ENCODE peak calls at places on chromosome X, in eight cellular contexts. One of them, this sample, is unnamed.

GRCh38 chrX:129641941-129642340 is 12.8 kb downstream of the APLN start:
- DNase-seq in pancreas: no peak
- DNase-seq in transverse colon: no peak
- DNase-seq in adrenal gland: no peak
- DNase-seq in ovary: no peak
- DNase-seq in GM23338: no peak
- DNase-seq in left lung: no peak
- DNase-seq in IMR-90: peak; percentile 51
- DNase-seq in this sample: no peak

GRCh38 chrX:151184705-151185104 is 8.3 kb downstream of the GPR50 start:
- DNase-seq in pancreas: no peak
- DNase-seq in transverse colon: no peak
- DNase-seq in adrenal gland: no peak
- DNase-seq in ovary: no peak
- DNase-seq in GM23338: no peak
- DNase-seq in left lung: no peak
- DNase-seq in IMR-90: no peak
- DNase-seq in this sample: no peak

GRCh38 chrX:103211012-103211715 is 3.7 kb upstream of the BEX4 start:
- DNase-seq in pancreas: no peak
- DNase-seq in transverse colon: peak; percentile 38
- DNase-seq in adrenal gland: peak; percentile 24
- DNase-seq in ovary: no peak
- DNase-seq in GM23338: peak; percentile 76
- DNase-seq in left lung: no peak
- DNase-seq in IMR-90: peak; percentile 34
- DNase-seq in this sample: no peak

GRCh38 chrX:133794151-133794550 is 191.2 kb downstream of the GPC3 start:
- DNase-seq in pancreas: no peak
- DNase-seq in transverse colon: no peak
- DNase-seq in adrenal gland: no peak
- DNase-seq in ovary: no peak
- DNase-seq in GM23338: no peak
- DNase-seq in left lung: no peak
- DNase-seq in IMR-90: no peak
- DNase-seq in this sample: no peak

GRCh38 chrX:35842657-35843056 is 44.5 kb downstream of the MAGEB16 start:
- DNase-seq in pancreas: no peak
- DNase-seq in transverse colon: no peak
- DNase-seq in adrenal gland: no peak
- DNase-seq in ovary: no peak
- DNase-seq in GM23338: peak; percentile 1
- DNase-seq in left lung: no peak
- DNase-seq in IMR-90: no peak
- DNase-seq in this sample: no peak

GRCh38 chrX:24828600-24828999 is 134.9 kb downstream of the POLA1 start:
- DNase-seq in pancreas: no peak
- DNase-seq in transverse colon: no peak
- DNase-seq in adrenal gland: no peak
- DNase-seq in ovary: no peak
- DNase-seq in GM23338: no peak
- DNase-seq in left lung: no peak
- DNase-seq in IMR-90: no peak
- DNase-seq in this sample: no peak

GRCh38 chrX:119696251-119696890 is 3.4 kb upstream of the SEPTIN6 start:
- DNase-seq in pancreas: no peak
- DNase-seq in transverse colon: no peak
- DNase-seq in adrenal gland: no peak
- DNase-seq in ovary: no peak
- DNase-seq in GM23338: no peak
- DNase-seq in left lung: no peak
- DNase-seq in IMR-90: no peak
- DNase-seq in this sample: no peak

GRCh38 chrX:63434665-63435064 is 83.5 kb upstream of the SPIN4 start:
- DNase-seq in pancreas: no peak
- DNase-seq in transverse colon: peak; percentile 55
- DNase-seq in adrenal gland: no peak
- DNase-seq in ovary: no peak
- DNase-seq in GM23338: peak; percentile 48
- DNase-seq in left lung: no peak
- DNase-seq in IMR-90: peak; percentile 22
- DNase-seq in this sample: no peak

GRCh38 chrX:132622130-132622529 is 133.3 kb upstream of the MBNL3 start:
- DNase-seq in pancreas: no peak
- DNase-seq in transverse colon: no peak
- DNase-seq in adrenal gland: peak; percentile 14
- DNase-seq in ovary: no peak
- DNase-seq in GM23338: no peak
- DNase-seq in left lung: no peak
- DNase-seq in IMR-90: peak; percentile 35
- DNase-seq in this sample: no peak

GRCh38 chrX:1481636-1482529 is 29.2 kb upstream of the ASMTL start:
- DNase-seq in pancreas: no peak
- DNase-seq in transverse colon: peak; percentile 72
- DNase-seq in adrenal gland: peak; percentile 67
- DNase-seq in ovary: peak; percentile 63
- DNase-seq in GM23338: peak; percentile 88
- DNase-seq in left lung: no peak
- DNase-seq in IMR-90: peak; percentile 76
- DNase-seq in this sample: peak; percentile 34

GRCh38 chrX:4315891-4316290 is 602.4 kb upstream of the PRKX start:
- DNase-seq in pancreas: no peak
- DNase-seq in transverse colon: no peak
- DNase-seq in adrenal gland: no peak
- DNase-seq in ovary: no peak
- DNase-seq in GM23338: no peak
- DNase-seq in left lung: no peak
- DNase-seq in IMR-90: no peak
- DNase-seq in this sample: no peak

GRCh38 chrX:143781103-143781502 is 60.6 kb upstream of the SPANXN2 start:
- DNase-seq in pancreas: no peak
- DNase-seq in transverse colon: no peak
- DNase-seq in adrenal gland: no peak
- DNase-seq in ovary: no peak
- DNase-seq in GM23338: no peak
- DNase-seq in left lung: no peak
- DNase-seq in IMR-90: no peak
- DNase-seq in this sample: no peak

DNA sequence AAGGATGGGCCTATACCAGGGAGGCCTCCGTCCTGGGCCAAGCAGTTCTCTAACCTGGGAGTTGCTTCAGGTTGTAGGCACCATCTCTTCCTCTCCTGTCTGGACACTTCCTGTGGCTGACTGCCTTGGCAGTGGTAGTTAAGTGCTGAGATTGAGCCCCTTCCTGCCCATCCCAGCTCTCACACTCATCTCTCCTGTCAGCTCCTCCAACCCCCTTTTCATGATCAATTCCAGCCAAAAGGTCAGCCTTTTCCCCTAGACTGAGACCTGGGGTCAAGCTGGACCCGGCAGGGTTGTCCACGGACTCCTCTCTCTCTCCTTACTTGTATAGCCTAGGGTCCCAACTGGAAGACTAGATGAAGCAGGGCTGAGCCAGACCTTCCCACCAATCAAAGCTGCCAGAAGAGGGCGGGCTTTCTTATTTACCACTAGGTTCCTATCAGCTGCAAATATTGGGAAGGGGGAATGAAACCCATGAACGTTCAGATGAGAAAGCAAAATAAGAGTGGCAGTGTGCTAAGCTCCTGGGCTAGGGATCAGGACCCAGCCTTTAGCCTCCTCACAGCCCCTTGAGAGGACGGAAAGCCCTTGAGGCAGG is 34.5 kb downstream of the KDM5C start:
- DNase-seq in pancreas: no peak
- DNase-seq in transverse colon: no peak
- DNase-seq in adrenal gland: no peak
- DNase-seq in ovary: no peak
- DNase-seq in GM23338: peak; percentile 67
- DNase-seq in left lung: no peak
- DNase-seq in IMR-90: no peak
- DNase-seq in this sample: no peak
- TF ChIP-seq CTCF in pancreas: no peak
- TF ChIP-seq CTCF in transverse colon: no peak
- TF ChIP-seq CTCF in adrenal gland: no peak
- TF ChIP-seq CTCF in ovary: no peak
- TF ChIP-seq CTCF in GM23338: peak; percentile 59
- TF ChIP-seq CTCF in left lung: no peak
- TF ChIP-seq CTCF in IMR-90: peak; percentile 11
- TF ChIP-seq CTCF in this sample: no peak

DNA sequence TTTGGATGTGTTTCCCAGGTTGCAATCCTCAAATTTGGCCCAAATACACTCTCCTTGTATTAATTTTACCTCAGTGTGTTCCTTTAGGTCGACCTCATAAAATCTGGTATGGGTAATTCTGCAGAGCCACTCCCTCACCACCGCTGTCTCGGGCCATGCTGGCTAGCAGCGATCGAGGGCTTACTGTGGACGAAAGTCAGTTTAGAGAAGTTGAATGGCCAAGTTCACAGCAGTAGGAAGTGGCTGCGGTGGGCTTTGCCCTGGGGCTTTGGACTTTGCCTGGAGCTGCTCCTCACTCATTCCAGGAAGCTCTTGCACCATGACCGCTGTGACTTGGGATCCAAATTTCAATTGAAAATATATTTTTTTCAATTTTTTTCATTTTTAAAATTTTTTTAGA is 19.6 kb downstream of the TMEM187 start:
- DNase-seq in pancreas: no peak
- DNase-seq in transverse colon: no peak
- DNase-seq in adrenal gland: no peak
- DNase-seq in ovary: no peak
- DNase-seq in GM23338: no peak
- DNase-seq in left lung: no peak
- DNase-seq in IMR-90: no peak
- DNase-seq in this sample: no peak
- H3K4me1 ChIP-seq in pancreas: no peaks in the 10 kb centered on the region
- H3K4me1 ChIP-seq in transverse colon: no peaks in the 10 kb centered on the region
- H3K4me1 ChIP-seq in adrenal gland: no peaks in the 10 kb centered on the region
- H3K4me1 ChIP-seq in ovary: no peaks in the 10 kb centered on the region
- H3K4me1 ChIP-seq in GM23338: no peaks in the 10 kb centered on the region
- H3K4me1 ChIP-seq in left lung: peaks cover 6% of the 10 kb centered on the region
- H3K4me1 ChIP-seq in IMR-90: no peaks in the 10 kb centered on the region
- H3K4me1 ChIP-seq in this sample: no peaks in the 10 kb centered on the region

GRCh38 chrX:71636438-71637252 is 18.3 kb upstream of the CXCR3 start:
- DNase-seq in pancreas: no peak
- DNase-seq in transverse colon: peak; percentile 21
- DNase-seq in adrenal gland: no peak
- DNase-seq in ovary: no peak
- DNase-seq in GM23338: no peak
- DNase-seq in left lung: no peak
- DNase-seq in IMR-90: no peak
- DNase-seq in this sample: no peak
- TF ChIP-seq CTCF in pancreas: no peak
- TF ChIP-seq CTCF in transverse colon: no peak
- TF ChIP-seq CTCF in adrenal gland: no peak
- TF ChIP-seq CTCF in ovary: no peak
- TF ChIP-seq CTCF in GM23338: no peak
- TF ChIP-seq CTCF in left lung: no peak
- TF ChIP-seq CTCF in IMR-90: no peak
- TF ChIP-seq CTCF in this sample: no peak

GRCh38 chrX:12894074-12894691 is 12.2 kb upstream of the TLR8 start:
- DNase-seq in pancreas: peak; percentile 59
- DNase-seq in transverse colon: peak; percentile 37
- DNase-seq in adrenal gland: no peak
- DNase-seq in ovary: peak; percentile 49
- DNase-seq in GM23338: peak; percentile 38
- DNase-seq in left lung: no peak
- DNase-seq in IMR-90: peak; percentile 18
- DNase-seq in this sample: peak; percentile 52

GRCh38 chrX:12895856-12896255 is 10.6 kb upstream of the TLR8 start:
- DNase-seq in pancreas: no peak
- DNase-seq in transverse colon: no peak
- DNase-seq in adrenal gland: no peak
- DNase-seq in ovary: no peak
- DNase-seq in GM23338: no peak
- DNase-seq in left lung: no peak
- DNase-seq in IMR-90: peak; percentile 28
- DNase-seq in this sample: no peak

GRCh38 chrX:12891167-12891566 is 15.3 kb upstream of the TLR8 start:
- DNase-seq in pancreas: no peak
- DNase-seq in transverse colon: no peak
- DNase-seq in adrenal gland: no peak
- DNase-seq in ovary: no peak
- DNase-seq in GM23338: no peak
- DNase-seq in left lung: no peak
- DNase-seq in IMR-90: no peak
- DNase-seq in this sample: no peak

GRCh38 chrX:12890467-12890866 is 16.0 kb upstream of the TLR8 start:
- DNase-seq in pancreas: no peak
- DNase-seq in transverse colon: no peak
- DNase-seq in adrenal gland: no peak
- DNase-seq in ovary: no peak
- DNase-seq in GM23338: no peak
- DNase-seq in left lung: no peak
- DNase-seq in IMR-90: no peak
- DNase-seq in this sample: no peak

DNA sequence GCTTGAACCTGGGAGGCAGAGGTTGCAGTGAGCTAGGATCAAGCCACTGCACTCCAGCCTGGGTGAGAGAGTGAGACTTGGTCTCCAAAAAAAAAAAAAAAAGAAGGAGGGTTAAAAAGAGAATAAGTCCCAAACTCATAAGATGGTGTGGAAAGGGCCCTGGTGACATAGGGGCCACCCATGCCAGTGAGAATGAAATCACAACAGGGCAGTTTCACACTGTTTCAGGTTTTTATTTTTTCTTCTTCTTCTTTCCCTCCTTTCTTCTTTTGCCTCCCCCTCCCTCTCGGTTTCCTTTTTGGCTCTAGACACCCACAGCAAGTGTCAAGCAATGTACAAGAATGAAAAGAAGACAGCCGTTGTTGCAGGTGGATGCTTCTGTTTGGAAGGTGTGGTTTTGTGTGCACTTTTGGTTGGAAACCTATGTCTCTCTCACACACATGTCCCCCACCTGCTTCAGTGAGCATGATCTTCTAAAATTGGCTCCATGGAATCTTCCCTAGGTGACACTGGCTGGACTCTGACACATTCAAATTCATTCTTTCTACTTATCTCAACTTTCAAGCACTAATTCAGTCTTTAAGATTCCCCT is 14.4 kb upstream of the TLR8 start:
- DNase-seq in pancreas: no peak
- DNase-seq in transverse colon: no peak
- DNase-seq in adrenal gland: no peak
- DNase-seq in ovary: no peak
- DNase-seq in GM23338: no peak
- DNase-seq in left lung: no peak
- DNase-seq in IMR-90: no peak
- DNase-seq in this sample: no peak
- H3K4me1 ChIP-seq in pancreas: no peaks in the 10 kb centered on the region
- H3K4me1 ChIP-seq in transverse colon: no peaks in the 10 kb centered on the region
- H3K4me1 ChIP-seq in adrenal gland: no peaks in the 10 kb centered on the region
- H3K4me1 ChIP-seq in ovary: no peaks in the 10 kb centered on the region
- H3K4me1 ChIP-seq in GM23338: no peaks in the 10 kb centered on the region
- H3K4me1 ChIP-seq in left lung: peaks cover 13% of the 10 kb centered on the region
- H3K4me1 ChIP-seq in IMR-90: no peaks in the 10 kb centered on the region
- H3K4me1 ChIP-seq in this sample: no peaks in the 10 kb centered on the region

DNA sequence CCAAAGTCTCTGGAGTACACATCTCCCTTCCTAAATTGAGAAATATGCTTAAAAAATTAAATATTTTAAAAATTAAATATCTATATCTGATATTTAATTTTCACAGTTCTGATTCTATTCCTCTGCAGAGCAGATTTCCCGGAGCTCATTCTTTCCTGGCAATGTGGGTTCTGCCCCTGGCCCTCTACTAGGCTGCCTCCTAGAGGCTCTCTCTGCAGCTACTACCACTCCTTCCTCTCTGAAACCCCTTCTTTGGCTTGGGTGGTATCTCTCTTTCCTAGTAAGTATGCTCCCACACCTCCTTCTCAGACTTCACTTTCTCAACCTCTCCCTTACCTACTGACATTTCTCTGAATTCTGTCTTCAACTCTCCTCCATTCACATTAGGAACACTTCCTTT is 45.3 kb downstream of the RPGR start:
- DNase-seq in pancreas: no peak
- DNase-seq in transverse colon: no peak
- DNase-seq in adrenal gland: peak; percentile 16
- DNase-seq in ovary: no peak
- DNase-seq in GM23338: peak; percentile 30
- DNase-seq in left lung: no peak
- DNase-seq in IMR-90: no peak
- DNase-seq in this sample: no peak
- TF ChIP-seq CTCF in pancreas: no peak
- TF ChIP-seq CTCF in transverse colon: peak; percentile 15
- TF ChIP-seq CTCF in adrenal gland: no peak
- TF ChIP-seq CTCF in ovary: no peak
- TF ChIP-seq CTCF in GM23338: peak; percentile 20
- TF ChIP-seq CTCF in left lung: no peak
- TF ChIP-seq CTCF in IMR-90: peak; percentile 51
- TF ChIP-seq CTCF in this sample: peak; percentile 19